ENCODE peak calls at places on chromosome 2, in nine cellular contexts. C is NCI-H748 treated with DMSO at 0.1 percent for 48 hours; Q is HL-60; A is heart left ventricle; N is NAMALWA; Z is stimulated activated CD8-positive, alpha-beta memory T cell treated with anti-CD3 and anti-CD28 coated beads, Interleukin-15, amount 100 ng/mL, for 4 hours; I is GM23338; D is MCF 10A; O is left lobe of liver. S is an unnamed sample.
A peak's percentile ranks its signal among the peaks of the same experiment; 100 is the strongest.

GRCh38 chr2:217714268-217714643 is 288.5 kb downstream of the TNS1 start:
- DNase-seq in I (no peak), D (peak; percentile 11), A (peak; percentile 82), Q (no peak), O (no peak), C (no peak), Z (no peak), N (no peak), S (no peak)

GRCh38 chr2:3611136-3611535 is 16.2 kb downstream of the COLEC11 start:
- DNase-seq in N (no peak), Z (no peak), A (no peak), D (no peak), I (no peak), O (peak; percentile 30), Q (no peak), C (no peak), S (no peak)

GRCh38 chr2:38535745-38536506 is 66.8 kb downstream of the HNRNPLL start:
- DNase-seq in C (peak; percentile 34), Q (peak; percentile 73), A (peak; percentile 93), N (peak; percentile 76), O (peak; percentile 85), D (peak; percentile 66), Z (peak; percentile 45), I (peak; percentile 92), S (no peak)

GRCh38 chr2:146079216-146079615 is 1559.3 kb upstream of the ZEB2 start:
- DNase-seq in Z (no peak), N (no peak), Q (no peak), I (no peak), C (no peak), D (no peak), O (no peak), A (no peak), S (no peak)

GRCh38 chr2:233758168-233758567 is 1.9 kb upstream of the UGT1A1 start:
- DNase-seq in N (no peak), C (no peak), I (no peak), O (no peak), Q (no peak), Z (no peak), A (no peak), D (no peak), S (no peak)

GRCh38 chr2:186429095-186429494 is 57.0 kb upstream of the ZC3H15 start:
- DNase-seq in Z (no peak), N (no peak), I (no peak), D (no peak), O (no peak), C (no peak), A (no peak), Q (no peak), S (no peak)

GRCh38 chr2:48482774-48483173 is 47.2 kb upstream of the STON1 start:
- DNase-seq in C (no peak), I (no peak), D (peak; percentile 63), Z (no peak), Q (no peak), N (no peak), A (no peak), O (no peak), S (peak; percentile 12)

GRCh38 chr2:162007447-162008040 is 66.5 kb downstream of the DPP4 start:
- DNase-seq in O (no peak), I (no peak), D (no peak), N (peak; percentile 43), Z (no peak), C (no peak), Q (no peak), A (no peak), S (no peak)

GRCh38 chr2:14480120-14480519 is 152.4 kb upstream of the LRATD1 start:
- DNase-seq in N (no peak), D (no peak), O (no peak), A (no peak), C (no peak), I (no peak), Q (no peak), Z (no peak), S (no peak)

GRCh38 chr2:3076848-3077735 is 300.5 kb downstream of the EIPR1 start:
- DNase-seq in O (no peak), Q (no peak), C (peak; percentile 6), Z (no peak), D (no peak), I (peak; percentile 13), N (no peak), A (no peak), S (no peak)

GRCh38 chr2:30446602-30447148 is 371 bp upstream of the LCLAT1 start:
- DNase-seq in O (no peak), I (peak; percentile 21), N (no peak), C (no peak), Z (no peak), Q (no peak), D (no peak), A (no peak), S (no peak)

GRCh38 chr2:203040966-203041521 is 26.4 kb downstream of the NBEAL1 start:
- DNase-seq in O (no peak), D (no peak), I (no peak), C (no peak), Q (no peak), A (no peak), N (no peak), Z (no peak), S (no peak)

GRCh38 chr2:30736461-30737325 is 70.6 kb downstream of the CAPN13 start:
- DNase-seq in C (no peak), Q (no peak), I (no peak), Z (no peak), A (no peak), O (no peak), N (no peak), D (no peak), S (no peak)

GRCh38 chr2:215540646-215541045 is 104.8 kb upstream of the FN1 start:
- DNase-seq in Q (no peak), O (no peak), C (no peak), D (peak; percentile 89), N (no peak), Z (no peak), I (no peak), A (no peak), S (peak; percentile 91)

GRCh38 chr2:43071629-43072550 is 154.5 kb downstream of the ZFP36L2 start:
- DNase-seq in D (no peak), N (no peak), Q (no peak), C (no peak), A (peak; percentile 69), O (no peak), Z (no peak), I (no peak), S (no peak)

GRCh38 chr2:129877795-129878775 is 101.4 kb upstream of the RAB6C start:
- DNase-seq in Z (no peak), O (peak; percentile 53), I (peak; percentile 69), C (peak; percentile 17), N (peak; percentile 36), Q (no peak), A (no peak), D (peak; percentile 9), S (peak; percentile 17)

GRCh38 chr2:25822190-25823117 is 55.8 kb downstream of the ASXL2 start:
- DNase-seq in C (no peak), A (peak; percentile 62), N (no peak), Q (no peak), I (peak; percentile 72), D (peak; percentile 12), Z (peak; percentile 33), O (peak; percentile 80), S (no peak)

GRCh38 chr2:174634130-174635014 is 36.8 kb upstream of the WIPF1 start:
- DNase-seq in Z (no peak), I (no peak), D (no peak), A (no peak), Q (peak; percentile 83), O (no peak), N (peak; percentile 87), C (no peak), S (no peak)

GRCh38 chr2:217842038-217842437 is 160.8 kb downstream of the TNS1 start:
- DNase-seq in Z (no peak), C (no peak), O (no peak), N (no peak), A (no peak), Q (no peak), D (no peak), I (no peak), S (no peak)

GRCh38 chr2:157192445-157193423 is 64.8 kb upstream of the GALNT5 start:
- DNase-seq in A (no peak), I (no peak), Q (no peak), O (no peak), C (no peak), N (no peak), Z (no peak), D (no peak), S (no peak)

GRCh38 chr2:219207254-219207883 is 787 bp downstream of the ZFAND2B start:
- DNase-seq in N (no peak), Q (no peak), Z (no peak), O (peak; percentile 48), I (no peak), D (no peak), C (no peak), A (no peak), S (no peak)

GRCh38 chr2:183078163-183078466 is 432 bp upstream of the DUSP19 start:
- DNase-seq in A (no peak), N (no peak), C (no peak), O (peak; percentile 58), Q (no peak), I (peak; percentile 84), D (no peak), Z (no peak), S (no peak)

GRCh38 chr2:120845281-120845680 is 109.6 kb downstream of the GLI2 start:
- DNase-seq in D (no peak), O (no peak), C (no peak), Q (no peak), I (no peak), A (peak; percentile 80), N (no peak), Z (no peak), S (no peak)

GRCh38 chr2:65299246-65299645 is 71.6 kb downstream of the ACTR2 start:
- DNase-seq in O (no peak), Z (peak; percentile 9), N (no peak), Q (no peak), D (peak; percentile 44), I (no peak), A (no peak), C (no peak), S (peak; percentile 19)

GRCh38 chr2:241702405-241703127 is 727 bp downstream of the ING5 start:
- DNase-seq in Q (peak; percentile 75), C (peak; percentile 67), Z (peak; percentile 88), O (peak; percentile 88), A (peak; percentile 94), N (peak; percentile 84), D (peak; percentile 69), I (peak; percentile 92), S (peak; percentile 51)

GRCh38 chr2:199602271-199602895 is 144.6 kb upstream of the SATB2 start:
- DNase-seq in Z (no peak), O (no peak), Q (peak; percentile 11), I (peak; percentile 74), C (no peak), N (peak; percentile 47), D (peak; percentile 26), A (no peak), S (no peak)

GRCh38 chr2:198012025-198012424 is 207.6 kb downstream of the PLCL1 start:
- DNase-seq in A (no peak), I (no peak), D (no peak), Z (no peak), O (no peak), C (no peak), N (no peak), Q (no peak), S (no peak)

GRCh38 chr2:106104332-106105062 is 89.6 kb downstream of the UXS1 start:
- DNase-seq in Z (no peak), D (peak; percentile 76), N (peak; percentile 79), Q (peak; percentile 57), A (no peak), O (peak; percentile 62), C (peak; percentile 20), I (peak; percentile 84), S (no peak)

GRCh38 chr2:100784681-100785080 is 35.3 kb upstream of the NPAS2 start:
- DNase-seq in A (no peak), Q (no peak), O (no peak), N (no peak), C (no peak), D (no peak), I (no peak), Z (no peak), S (no peak)

GRCh38 chr2:15890936-15891905 is 49.1 kb upstream of the MYCN start:
- DNase-seq in D (peak; percentile 65), I (peak; percentile 43), C (no peak), A (no peak), Z (no peak), N (no peak), Q (no peak), O (no peak), S (no peak)

GRCh38 chr2:144343135-144343534 is 176.8 kb downstream of the ZEB2 start:
- DNase-seq in O (no peak), N (no peak), C (no peak), D (no peak), I (no peak), Q (no peak), A (no peak), Z (no peak), S (no peak)

S was measured in skeletal muscle cell.